ENCODE peak calls at places on chromosomes 11 and 22, in four cellular contexts. O is AG09309, L is bronchial epithelial cell, V is MM.1S. K is an unnamed sample.

GRCh38 chr11:69598147-69598546 is 42.8 kb upstream of the CCND1 start:
- DNase-seq in O (no peak), L (no peak), V (no peak), K (no peak)

GRCh38 chr22:27639180-27640086 is 162.1 kb downstream of the MN1 start:
- DNase-seq in O (no peak), L (no peak), V (no peak), K (no peak)

GRCh38 chr11:104705475-104706195 is 192.6 kb downstream of the CASP12 start:
- DNase-seq in O (no peak), L (peak), V (peak), K (peak)

GRCh38 chr11:86248609-86249008 is 4.1 kb downstream of the EED start:
- DNase-seq in O (no peak), L (no peak), V (no peak), K (no peak)

GRCh38 chr11:126140932-126141291 is 70.5 kb downstream of the RPUSD4 start:
- DNase-seq in O (no peak), L (no peak), V (no peak), K (no peak)

GRCh38 chr11:65288706-65289536 is 25.7 kb upstream of the CDC42EP2 start:
- DNase-seq in O (no peak), L (peak), V (no peak), K (no peak)

GRCh38 chr22:33418483-33418882 is 360.3 kb upstream of the SYN3 start:
- DNase-seq in O (no peak), L (no peak), V (no peak), K (no peak)

GRCh38 chr11:64206457-64207246 is at the start of gene FERMT3:
- DNase-seq in O (no peak), L (no peak), V (peak), K (peak)

DNA sequence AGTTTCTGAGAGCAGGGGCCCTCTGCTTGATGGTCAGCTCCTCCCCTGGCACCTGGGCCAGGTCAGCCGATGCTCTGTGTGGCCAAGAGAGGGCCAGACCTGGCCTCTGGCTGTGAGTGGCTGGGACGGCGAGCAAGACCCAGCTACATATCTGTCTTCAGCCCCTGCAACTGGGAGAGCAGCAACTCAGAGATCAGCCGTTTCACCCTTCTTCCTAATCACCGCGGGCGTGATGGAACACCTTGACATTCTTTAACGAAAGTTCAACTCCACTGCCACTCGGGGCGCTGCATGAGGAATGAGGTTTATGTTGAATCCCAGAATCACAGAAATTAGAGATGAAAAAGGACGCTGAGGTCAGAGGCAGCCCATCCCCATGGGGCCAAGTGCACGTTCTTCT is 195.9 kb downstream of the TRIM29 start:
- DNase-seq in O (no peak), L (no peak), V (no peak), K (no peak)
- TF ChIP-seq CTCF in O (no peak), L (no peak), V (no peak), K (no peak)

DNA sequence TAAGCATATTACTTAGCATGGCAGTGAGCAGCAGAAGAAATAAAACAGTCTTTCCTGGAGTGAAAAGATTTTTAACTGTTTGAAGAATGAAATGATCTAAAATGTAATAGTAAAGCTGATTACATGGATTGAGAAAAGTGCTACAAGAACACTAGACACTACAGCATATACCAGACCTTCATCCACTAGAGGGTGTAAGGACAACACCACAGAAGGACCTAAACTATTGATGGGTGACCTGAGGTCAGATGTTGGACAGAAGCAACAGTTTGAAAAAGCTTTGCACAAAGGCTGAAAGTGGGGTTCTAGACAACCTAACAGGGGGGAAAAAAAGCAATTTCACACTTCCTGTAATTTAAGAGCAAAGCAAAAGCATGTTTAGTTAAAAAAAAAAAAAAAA is 97.7 kb downstream of the RBFOX2 start:
- DNase-seq in O (peak), L (peak), V (peak), K (peak)
- TF ChIP-seq CTCF in O (peak), L (peak), V (peak), K (peak)

GRCh38 chr11:10317776-10318526 is 13.1 kb downstream of the ADM start:
- DNase-seq in O (no peak), L (no peak), V (peak), K (peak)
- TF ChIP-seq CTCF in O (no peak), L (no peak), V (no peak), K (no peak)

GRCh38 chr11:44037658-44037998 is 10.2 kb upstream of the ACCSL start:
- DNase-seq in O (no peak), L (no peak), V (no peak), K (no peak)
- TF ChIP-seq CTCF in O (no peak), L (no peak), V (no peak), K (no peak)